ENCODE peak calls at places on chromosomes 3 and 15, in nine cellular contexts. E is NCI-H510A treated with DMSO at 0.1 percent for 48 hours; J is activated T-helper 1 cell treated with anti-CD3 and anti-CD28 coated beads, Interleukin-12 subunit alpha, Interleukin-12 subunit beta, Interleukin-2, Interleukin-4 antibody, amounts not matched to agents 30 ng/mL and 10 ng/mL and 1 ng/mL, durations not matched to agents 14 hours and 24 hours and 36 hours; U is brain microvascular endothelial cell; I is sigmoid colon; V is pons; C is stimulated activated CD4-positive, alpha-beta T cell treated with anti-CD3 and anti-CD28 coated beads, Interleukin-1b, Interleukin-23, amount 100 ng/mL, for 4 hours; A is endothelial cell; N is astrocyte. K is an unnamed sample.

GRCh38 chr3:128489860-128490649 is 2.9 kb downstream of the GATA2 start:
- DNase-seq in E (peak; percentile 47), J (no peak), U (no peak), I (peak; percentile 62), V (no peak), C (no peak), A (peak; percentile 61), N (no peak), K (peak; percentile 67)

GRCh38 chr3:133821767-133822638 is 16.4 kb downstream of the SRPRB start:
- DNase-seq in E (no peak), J (no peak), U (peak; percentile 55), I (no peak), V (peak; percentile 51), C (no peak), A (no peak), N (peak; percentile 60), K (peak; percentile 50)

GRCh38 chr15:82305621-82306048 is 43.0 kb downstream of the SAXO2 start:
- DNase-seq in E (no peak), J (no peak), U (no peak), I (peak; percentile 56), V (no peak), C (no peak), A (no peak), N (no peak), K (no peak)

GRCh38 chr3:138328341-138328740 is 1.3 kb downstream of the NME9 start:
- DNase-seq in E (no peak), J (no peak), U (no peak), I (no peak), V (peak; percentile 26), C (no peak), A (no peak), N (no peak), K (no peak)

GRCh38 chr3:154122096-154122911 is 1.1 kb downstream of the ARHGEF26 start:
- DNase-seq in E (no peak), J (no peak), U (no peak), I (peak; percentile 73), V (no peak), C (no peak), A (peak; percentile 36), N (no peak), K (no peak)

GRCh38 chr3:149771652-149772271 is 19.5 kb upstream of the COMMD2 start:
- DNase-seq in E (peak; percentile 28), J (no peak), U (peak; percentile 26), I (peak; percentile 65), V (peak; percentile 41), C (peak; percentile 17), A (peak; percentile 73), N (no peak), K (peak; percentile 75)

GRCh38 chr3:122101646-122102045 is 46.5 kb downstream of the CD86 start:
- DNase-seq in E (peak; percentile 69), J (no peak), U (peak; percentile 14), I (no peak), V (peak; percentile 63), C (no peak), A (peak; percentile 37), N (peak; percentile 20), K (peak; percentile 15)

GRCh38 chr3:24683090-24683489 is 188.4 kb upstream of the THRB start:
- DNase-seq in E (no peak), J (no peak), U (no peak), I (no peak), V (no peak), C (no peak), A (no peak), N (no peak), K (no peak)

GRCh38 chr3:128372281-128372680 is 94.4 kb downstream of the DNAJB8 start:
- DNase-seq in E (no peak), J (no peak), U (no peak), I (no peak), V (no peak), C (no peak), A (no peak), N (no peak), K (no peak)

GRCh38 chr3:77620009-77620408 is 580.1 kb downstream of the ROBO2 start:
- DNase-seq in E (no peak), J (no peak), U (peak; percentile 17), I (no peak), V (no peak), C (no peak), A (no peak), N (no peak), K (no peak)

GRCh38 chr3:106711650-106712049 is 665.6 kb upstream of the CCDC54 start:
- DNase-seq in E (no peak), J (no peak), U (no peak), I (no peak), V (no peak), C (no peak), A (no peak), N (peak; percentile 88), K (no peak)

GRCh38 chr3:51394541-51394940 is 3.5 kb downstream of the RBM15B start:
- DNase-seq in E (no peak), J (no peak), U (no peak), I (no peak), V (no peak), C (no peak), A (no peak), N (no peak), K (no peak)

K was measured in BE2C.